ENCODE peak calls at places on chromosomes 4 and X, in five cellular contexts. H is heart right ventricle; J is A549; X is cardiac muscle cell; E is naive thymus-derived CD4-positive, alpha-beta T cell. K is an unnamed sample.

GRCh38 chr4:30721353-30722091 is 1.4 kb downstream of the PCDH7 start:
- DNase-seq in H (peak; percentile 46), J (peak; percentile 3), X (peak; percentile 79), E (no peak), K (no peak)

GRCh38 chr4:87823741-87824140 is 9.0 kb upstream of the MEPE start:
- DNase-seq in H (no peak), J (no peak), X (no peak), E (no peak), K (no peak)

GRCh38 chrX:114650351-114650750 is 66.5 kb downstream of the HTR2C start:
- DNase-seq in H (no peak), J (no peak), X (no peak), E (no peak), K (no peak)

GRCh38 chr4:152421576-152421975 is 114.3 kb downstream of the FBXW7 start:
- DNase-seq in H (no peak), J (no peak), X (no peak), E (no peak), K (no peak)

GRCh38 chrX:23344208-23344903 is 9.7 kb downstream of the PTCHD1 start:
- DNase-seq in H (no peak), J (no peak), X (no peak), E (no peak), K (no peak)

GRCh38 chr4:177611974-177612664 is 169.9 kb upstream of the AGA start:
- DNase-seq in H (no peak), J (no peak), X (no peak), E (no peak), K (no peak)

GRCh38 chrX:123648028-123648810 is 84.6 kb downstream of the THOC2 start:
- DNase-seq in H (no peak), J (peak; percentile 33), X (peak; percentile 70), E (peak; percentile 21), K (peak; percentile 2)

GRCh38 chrX:110992611-110993010 is 103.4 kb upstream of the PAK3 start:
- DNase-seq in H (no peak), J (peak; percentile 10), X (peak; percentile 52), E (no peak), K (no peak)

GRCh38 chrX:138026211-138026610 is 460.3 kb downstream of the ZIC3 start:
- DNase-seq in H (no peak), J (peak; percentile 0), X (peak; percentile 23), E (no peak), K (no peak)

GRCh38 chrX:31353095-31353494 is 281.3 kb upstream of the FTHL17 start:
- DNase-seq in H (no peak), J (no peak), X (no peak), E (no peak), K (no peak)

GRCh38 chr4:15238720-15239119 is 189.1 kb upstream of the C1QTNF7 start:
- DNase-seq in H (no peak), J (peak; percentile 25), X (peak; percentile 60), E (no peak), K (no peak)

GRCh38 chrX:17737707-17738001 is 361 bp downstream of the SCML1 start:
- DNase-seq in H (no peak), J (no peak), X (no peak), E (no peak), K (no peak)

GRCh38 chr4:14879643-14880042 is 122.6 kb upstream of the CPEB2 start:
- DNase-seq in H (no peak), J (no peak), X (no peak), E (no peak), K (no peak)

GRCh38 chr4:24434193-24434728 is 150.1 kb downstream of the DHX15 start:
- DNase-seq in H (no peak), J (no peak), X (peak; percentile 1), E (no peak), K (no peak)

GRCh38 chrX:43735957-43736356 is 79.9 kb downstream of the MAOA start:
- DNase-seq in H (no peak), J (no peak), X (peak; percentile 52), E (no peak), K (no peak)

GRCh38 chr4:8005814-8006215 is 66.2 kb upstream of the AFAP1 start:
- DNase-seq in H (no peak), J (no peak), X (no peak), E (no peak), K (no peak)

GRCh38 chr4:121243476-121243875 is 79.4 kb upstream of the TNIP3 start:
- DNase-seq in H (no peak), J (no peak), X (no peak), E (no peak), K (no peak)

GRCh38 chrX:10119399-10119990 is 37.3 kb upstream of the CLCN4 start:
- DNase-seq in H (no peak), J (peak; percentile 34), X (peak; percentile 91), E (peak; percentile 66), K (peak; percentile 89)
- H3K27ac ChIP-seq in H (peak overlapping the region; percentile 31), J (peak overlapping the region; percentile 67), X (no peak overlapping the region), E (no peak overlapping the region), K (no peak overlapping the region)

DNA sequence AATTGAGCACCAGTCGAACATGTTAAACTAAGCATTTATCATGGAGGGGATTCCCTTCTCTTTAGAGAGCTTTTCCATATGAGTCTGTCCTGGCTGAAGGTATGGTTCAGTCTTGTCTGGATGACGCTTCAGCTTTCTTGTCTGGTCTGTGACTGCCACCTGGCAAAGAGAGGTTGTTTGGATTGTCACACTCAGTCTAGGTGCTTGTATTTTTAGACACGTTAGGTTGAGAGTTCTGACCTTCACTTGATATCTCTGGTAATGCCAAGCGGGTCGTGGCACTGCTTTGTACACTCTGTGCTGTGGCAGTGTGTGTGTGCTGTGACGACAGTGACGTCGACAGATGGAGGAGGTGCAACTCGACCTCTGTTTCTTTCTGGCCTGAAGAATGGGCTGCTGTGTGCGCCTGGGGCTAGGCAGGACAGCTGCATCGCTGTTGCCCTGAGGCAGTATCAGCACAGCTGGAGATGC is 12.6 kb downstream of the NOCT start:
- DNase-seq in H (peak; percentile 63), J (no peak), X (peak; percentile 15), E (no peak), K (no peak)
- H3K27ac ChIP-seq in H (peak overlapping the region; percentile 78), J (no peak overlapping the region), X (peak overlapping the region; percentile 79), E (no peak overlapping the region), K (no peak overlapping the region)

GRCh38 chr4:128481752-128482480 is 194.3 kb upstream of the PGRMC2 start:
- DNase-seq in H (no peak), J (no peak), X (no peak), E (no peak), K (no peak)

GRCh38 chr4:128483041-128483440 is 195.4 kb upstream of the PGRMC2 start:
- DNase-seq in H (no peak), J (no peak), X (no peak), E (no peak), K (no peak)

GRCh38 chr4:128480945-128481344 is 193.3 kb upstream of the PGRMC2 start:
- DNase-seq in H (no peak), J (no peak), X (no peak), E (no peak), K (no peak)

GRCh38 chr4:128475597-128475996 is 188.0 kb upstream of the PGRMC2 start:
- DNase-seq in H (no peak), J (no peak), X (no peak), E (no peak), K (no peak)

DNA sequence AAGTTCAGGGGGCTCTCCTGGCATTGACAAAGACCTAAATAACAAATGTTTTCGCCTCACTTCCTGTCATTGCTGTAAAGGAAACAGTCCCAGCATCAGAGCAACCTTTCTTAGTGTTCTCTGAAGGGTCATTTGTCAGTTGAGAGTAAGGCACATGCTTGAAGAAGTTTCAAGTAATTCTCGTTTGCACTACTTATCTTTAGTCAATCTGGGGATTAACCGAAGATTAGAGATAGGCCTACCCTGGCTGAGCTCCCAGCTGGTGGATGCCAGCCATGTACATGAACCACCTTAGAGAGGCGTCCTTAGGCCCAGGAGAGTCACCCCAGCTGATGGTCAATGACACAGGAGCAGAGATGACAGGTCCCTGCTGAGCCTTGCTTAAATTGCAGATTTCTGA is 189.9 kb upstream of the PGRMC2 start:
- DNase-seq in H (no peak), J (no peak), X (no peak), E (no peak), K (no peak)
- H3K27ac ChIP-seq in H (no peak overlapping the region), J (no peak overlapping the region), X (no peak overlapping the region), E (no peak overlapping the region), K (no peak overlapping the region)

GRCh38 chr4:38488891-38489861 is 174.8 kb upstream of the KLF3 start:
- DNase-seq in H (no peak), J (no peak), X (peak; percentile 23), E (no peak), K (no peak)

GRCh38 chr4:38490753-38491446 is 173.1 kb upstream of the KLF3 start:
- DNase-seq in H (no peak), J (no peak), X (no peak), E (no peak), K (no peak)

GRCh38 chr4:38491854-38492478 is 172.0 kb upstream of the KLF3 start:
- DNase-seq in H (no peak), J (no peak), X (no peak), E (no peak), K (no peak)

GRCh38 chr4:38493068-38493467 is 170.9 kb upstream of the KLF3 start:
- DNase-seq in H (no peak), J (no peak), X (no peak), E (no peak), K (no peak)

GRCh38 chr4:38489924-38490639 is 173.9 kb upstream of the KLF3 start:
- DNase-seq in H (no peak), J (no peak), X (no peak), E (no peak), K (no peak)
- H3K27ac ChIP-seq in H (peak overlapping the region; percentile 42), J (no peak overlapping the region), X (peak overlapping the region; percentile 22), E (peak overlapping the region; percentile 60), K (no peak overlapping the region)